ENCODE peak calls at places on chromosome 19, in five cellular contexts. N is neuronal stem cell, A is IMR-90, V is mesendoderm, Q is H1. H is an unnamed sample.

GRCh38 chr19:47158879-47159509 is 28.4 kb downstream of the SAE1 start:
- DNase-seq in N (no peak), A (peak), V (no peak), Q (no peak), H (no peak)

GRCh38 chr19:19329199-19329598 is 8.6 kb downstream of the MAU2 start:
- DNase-seq in N (no peak), A (no peak), V (no peak), Q (no peak), H (no peak)

GRCh38 chr19:33304760-33305647 is 2.7 kb upstream of the CEBPA start:
- DNase-seq in N (no peak), A (no peak), V (peak), Q (no peak), H (peak)

GRCh38 chr19:18168673-18169381 is 4.8 kb upstream of the IFI30 start:
- DNase-seq in N (no peak), A (no peak), V (no peak), Q (no peak), H (no peak)

GRCh38 chr19:55304279-55304978 is 20.6 kb downstream of the BRSK1 start:
- DNase-seq in N (no peak), A (no peak), V (peak), Q (peak), H (peak)

GRCh38 chr19:58395979-58396627 is 647 bp downstream of the RNF225 start:
- DNase-seq in N (no peak), A (no peak), V (peak), Q (peak), H (peak)

GRCh38 chr19:56740478-56740877 is 68.9 kb upstream of the ZNF835 start:
- DNase-seq in N (no peak), A (no peak), V (peak), Q (no peak), H (no peak)

GRCh38 chr19:4357095-4357797 is 13.9 kb downstream of the MPND start:
- DNase-seq in N (no peak), A (no peak), V (no peak), Q (no peak), H (no peak)

GRCh38 chr19:36963262-36963661 is 47.1 kb downstream of the ZNF568 start:
- DNase-seq in N (no peak), A (no peak), V (no peak), Q (no peak), H (no peak)

GRCh38 chr19:35828694-35829301 is 16.2 kb upstream of the PRODH2 start:
- DNase-seq in N (peak), A (peak), V (peak), Q (peak), H (peak)

GRCh38 chr19:17703823-17704463 is 15.3 kb upstream of the MAP1S start:
- DNase-seq in N (no peak), A (peak), V (peak), Q (peak), H (peak)

GRCh38 chr19:48395499-48395898 is 2.0 kb downstream of the GRIN2D start:
- DNase-seq in N (no peak), A (no peak), V (no peak), Q (peak), H (no peak)

GRCh38 chr19:29610574-29611271 is 4.6 kb downstream of the POP4 start:
- DNase-seq in N (peak), A (peak), V (peak), Q (peak), H (peak)

GRCh38 chr19:46753420-46754155 is 7.3 kb upstream of the STRN4 start:
- DNase-seq in N (no peak), A (no peak), V (peak), Q (peak), H (peak)

GRCh38 chr19:54164369-54165068 is 5.0 kb upstream of the LENG1 start:
- DNase-seq in N (no peak), A (peak), V (peak), Q (peak), H (peak)

GRCh38 chr19:40695881-40696280 is 5.4 kb upstream of the NUMBL start:
- DNase-seq in N (no peak), A (no peak), V (no peak), Q (no peak), H (no peak)

GRCh38 chr19:30692517-30692870 is 320.3 kb downstream of the ZNF536 start:
- DNase-seq in N (no peak), A (no peak), V (no peak), Q (no peak), H (no peak)

GRCh38 chr19:7534531-7534980 is 961 bp upstream of the PNPLA6 start:
- DNase-seq in N (peak), A (peak), V (peak), Q (peak), H (peak)

GRCh38 chr19:1855828-1856255 is 7.5 kb downstream of the KLF16 start:
- DNase-seq in N (no peak), A (peak), V (no peak), Q (no peak), H (no peak)

GRCh38 chr19:32318884-32319520 is 26.4 kb upstream of the ZNF507 start:
- DNase-seq in N (peak), A (no peak), V (peak), Q (peak), H (peak)

GRCh38 chr19:14418743-14419037 is 451 bp downstream of the DDX39A start:
- DNase-seq in N (no peak), A (no peak), V (no peak), Q (no peak), H (no peak)

GRCh38 chr19:36086326-36086725 is 24.6 kb upstream of the OVOL3 start:
- DNase-seq in N (no peak), A (no peak), V (no peak), Q (no peak), H (no peak)

GRCh38 chr19:49514151-49514550 is 1.7 kb downstream of the FCGRT start:
- DNase-seq in N (no peak), A (no peak), V (no peak), Q (no peak), H (no peak)
- H3K18ac ChIP-seq in N (peak), A (no peak), V (no peak), Q (no peak), H (no peak)

DNA sequence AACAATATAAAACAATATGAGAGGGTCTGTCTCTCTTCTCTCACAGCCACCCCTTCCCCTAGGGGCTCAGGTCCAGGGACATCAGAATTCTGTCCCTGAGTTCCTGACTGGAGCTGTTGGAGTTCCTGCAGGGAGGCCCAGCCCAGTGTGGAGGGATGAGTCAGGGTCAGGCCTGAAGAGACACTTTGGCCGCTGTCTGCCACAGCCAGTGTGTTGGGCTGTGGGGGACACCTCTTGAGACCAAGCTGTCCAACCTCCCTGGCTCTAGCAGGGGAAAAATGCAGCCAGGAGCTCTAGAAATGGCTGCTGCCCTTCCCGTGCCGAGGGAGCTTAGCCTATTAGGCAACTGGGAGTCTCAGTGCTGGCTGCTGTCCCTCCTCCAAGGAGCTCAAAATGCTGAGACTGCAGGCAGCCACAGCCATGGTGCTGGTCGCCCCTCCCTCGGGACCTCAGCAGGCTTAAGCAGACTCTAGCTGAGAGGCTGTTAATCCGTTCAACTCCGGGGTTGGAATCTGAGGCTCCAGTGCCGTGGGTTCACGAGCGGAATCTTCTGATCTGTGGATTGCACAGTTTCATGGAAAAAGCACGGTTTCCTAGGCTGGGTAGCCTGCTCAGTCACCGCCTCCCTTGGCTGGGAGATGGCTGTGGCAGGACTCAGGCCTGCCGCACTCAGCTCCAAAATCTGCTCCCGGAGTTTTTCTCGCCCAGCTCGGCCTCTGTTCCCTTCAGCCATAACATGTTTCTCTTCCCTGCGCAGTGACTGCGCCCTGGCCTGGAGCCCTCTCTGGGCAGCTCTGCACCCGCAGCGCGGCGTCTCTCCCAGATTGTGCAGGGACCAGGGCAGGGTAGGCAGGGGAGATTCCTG is 3.8 kb upstream of the ZNF626 start:
- DNase-seq in N (peak), A (no peak), V (peak), Q (no peak), H (peak)
- H3K18ac ChIP-seq in N (peak), A (no peak), V (no peak), Q (peak), H (no peak)

GRCh38 chr19:661427-662196 is 1.4 kb downstream of the RNF126 start:
- DNase-seq in N (no peak), A (no peak), V (no peak), Q (no peak), H (no peak)

GRCh38 chr19:660793-661426 is 2.1 kb downstream of the RNF126 start:
- DNase-seq in N (no peak), A (no peak), V (no peak), Q (no peak), H (no peak)

GRCh38 chr19:663682-664117 is 686 bp upstream of the RNF126 start:
- DNase-seq in N (no peak), A (no peak), V (no peak), Q (no peak), H (no peak)

GRCh38 chr19:662962-663681 is at the start of gene RNF126:
- DNase-seq in N (peak), A (peak), V (peak), Q (peak), H (peak)

DNA sequence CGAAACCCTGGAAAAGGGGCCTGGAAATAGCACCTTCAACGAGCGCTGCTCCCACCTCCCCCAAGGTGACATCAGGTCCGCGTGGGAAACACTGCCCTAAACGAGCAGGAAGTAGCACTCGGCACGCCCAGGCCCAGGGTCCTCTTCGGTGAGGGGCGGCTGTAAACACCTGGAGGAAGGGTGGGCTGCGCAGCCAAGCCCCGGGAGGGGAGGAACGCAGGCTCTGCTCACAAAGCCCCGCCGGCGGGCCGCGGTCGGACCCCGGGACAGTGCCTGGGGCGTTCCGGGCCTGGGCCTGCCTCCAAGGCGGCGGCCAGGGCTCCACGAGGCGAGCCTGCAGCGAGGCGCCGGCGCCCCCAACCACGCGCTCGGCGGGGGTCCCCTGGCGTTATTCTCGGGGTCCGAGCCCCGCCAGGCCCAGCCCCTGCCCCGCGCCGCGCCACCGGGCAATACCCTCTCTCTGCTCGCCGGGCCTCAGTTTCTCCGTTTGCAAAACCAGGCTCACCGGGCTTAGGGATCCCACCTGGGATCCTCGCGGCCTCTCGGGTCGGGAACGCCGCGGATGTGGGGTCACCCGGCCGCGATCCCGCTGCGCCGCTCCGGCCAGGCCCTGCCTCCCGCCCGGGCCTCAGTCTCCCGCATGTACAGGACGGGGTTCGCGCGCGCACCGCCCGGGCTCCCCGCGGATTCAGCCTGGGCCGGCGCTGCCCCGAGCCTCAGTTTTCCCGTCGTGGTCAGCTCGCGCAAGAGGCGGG is 630 bp downstream of the RNF126 start:
- DNase-seq in N (no peak), A (peak), V (peak), Q (no peak), H (no peak)
- H3K18ac ChIP-seq in N (peak), A (no peak), V (peak), Q (peak), H (no peak)

DNA sequence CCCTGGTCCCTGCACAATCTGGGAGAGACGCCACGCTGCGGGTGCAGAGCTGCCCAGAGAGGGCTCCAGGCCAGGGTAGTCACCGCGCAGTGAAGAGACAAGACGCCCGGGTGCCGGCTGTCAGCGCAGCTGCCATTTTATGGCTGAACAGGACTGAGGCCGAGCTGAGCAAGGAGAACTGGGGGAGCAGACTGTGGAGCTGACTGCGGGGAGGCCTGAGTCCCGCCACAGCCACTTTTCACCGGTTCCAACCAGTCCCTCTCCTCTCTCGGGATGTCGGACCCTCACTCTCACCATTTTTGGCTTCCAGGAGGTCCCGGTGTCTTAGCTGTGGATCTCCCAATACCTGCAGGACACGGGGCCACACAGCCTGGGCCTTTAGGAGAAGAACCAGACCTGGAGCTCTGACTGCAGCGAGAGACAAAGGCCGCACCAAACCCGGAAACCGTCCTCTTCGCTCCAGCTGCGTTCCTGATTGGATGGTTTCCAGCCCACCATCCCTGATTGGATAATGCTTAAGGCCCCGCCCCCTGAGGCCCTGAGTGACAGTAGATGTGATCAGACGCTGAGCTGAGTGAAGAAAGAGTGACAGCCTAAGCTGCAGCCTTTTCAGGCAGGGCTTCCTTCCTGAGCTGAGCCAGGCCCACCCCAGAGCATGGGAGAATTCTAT is at the start of gene ZNF626:
- DNase-seq in N (peak), A (peak), V (peak), Q (peak), H (peak)
- H3K18ac ChIP-seq in N (peak), A (peak), V (peak), Q (no peak), H (peak)

DNA sequence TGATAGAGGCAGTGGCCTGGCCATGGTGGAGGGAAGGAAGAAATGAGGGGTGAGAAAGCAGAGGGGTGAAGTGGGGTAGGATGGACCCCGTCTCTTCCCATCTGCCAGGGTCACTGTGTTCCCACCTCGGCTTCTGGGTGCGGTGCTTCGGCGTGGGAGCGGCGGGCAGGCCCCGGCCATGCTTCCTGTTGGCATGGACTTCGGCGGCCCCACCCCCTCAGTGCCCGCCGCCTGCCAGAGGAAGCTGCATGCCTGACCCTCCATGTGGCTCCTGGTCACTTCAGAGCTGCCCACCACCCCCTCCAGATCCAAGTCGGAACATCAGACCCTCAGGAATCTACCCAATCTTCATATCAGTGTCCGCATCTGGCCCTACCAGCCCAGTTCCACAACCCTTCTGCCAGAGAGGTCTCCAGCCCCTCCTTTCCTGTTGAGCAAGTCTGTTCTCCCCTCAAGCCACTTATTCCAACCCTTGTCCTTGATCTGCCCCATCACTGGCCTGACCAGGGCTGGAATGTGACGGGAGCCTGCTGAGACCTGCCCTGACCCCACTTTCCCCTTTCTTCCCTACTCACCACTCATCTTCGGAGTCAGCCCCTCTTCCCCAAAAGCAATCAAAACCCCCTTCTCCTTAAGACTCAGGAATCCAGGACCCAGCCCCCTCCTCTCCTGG is 1.5 kb downstream of the KCNN4 start:
- DNase-seq in N (no peak), A (no peak), V (no peak), Q (no peak), H (no peak)
- H3K18ac ChIP-seq in N (peak), A (no peak), V (no peak), Q (no peak), H (no peak)